ENCODE peak calls at places on chromosomes 16 and 17, in eight cellular contexts. One of them, this sample, is unnamed.

GRCh38 chr17:29412780-29413565 is 22.8 kb downstream of the TAOK1 start:
- DNase-seq in mucosa of descending colon: no peak
- DNase-seq in kidney tubule cell: peak; percentile 62
- DNase-seq in activated T-helper 1 cell treated with Interleukin-2 at 50 U/mL for 16 hours: no peak
- DNase-seq in activated CD4-positive, alpha-beta T cell treated with anti-CD3 and anti-CD28 coated beads, Interleukin-2, amount 50 U/mL, for 48 hours: no peak
- DNase-seq in activated CD8-positive, alpha-beta T cell treated with anti-CD3 and anti-CD28 coated beads for 36 hours: no peak
- DNase-seq in NCI-H524: no peak
- DNase-seq in heart left ventricle: no peak
- DNase-seq in this sample: no peak

GRCh38 chr17:16255481-16255901 is 38.5 kb downstream of the PIGL start:
- DNase-seq in kidney tubule cell: no peak
- DNase-seq in activated T-helper 1 cell treated with Interleukin-2 at 50 U/mL for 16 hours: no peak
- DNase-seq in activated CD8-positive, alpha-beta T cell treated with anti-CD3 and anti-CD28 coated beads for 36 hours: no peak
- DNase-seq in heart left ventricle: no peak
- DNase-seq in activated CD4-positive, alpha-beta T cell treated with anti-CD3 and anti-CD28 coated beads, Interleukin-2, amount 50 U/mL, for 48 hours: no peak
- DNase-seq in mucosa of descending colon: peak; percentile 74
- DNase-seq in NCI-H524: no peak
- DNase-seq in this sample: no peak

GRCh38 chr16:81480856-81481821 is 36.5 kb downstream of the CMIP start:
- DNase-seq in activated CD8-positive, alpha-beta T cell treated with anti-CD3 and anti-CD28 coated beads for 36 hours: peak; percentile 59
- DNase-seq in activated CD4-positive, alpha-beta T cell treated with anti-CD3 and anti-CD28 coated beads, Interleukin-2, amount 50 U/mL, for 48 hours: peak; percentile 25
- DNase-seq in mucosa of descending colon: peak; percentile 57
- DNase-seq in heart left ventricle: peak; percentile 80
- DNase-seq in kidney tubule cell: peak; percentile 66
- DNase-seq in activated T-helper 1 cell treated with Interleukin-2 at 50 U/mL for 16 hours: no peak
- DNase-seq in NCI-H524: no peak
- DNase-seq in this sample: no peak

GRCh38 chr16:87369117-87369775 is 14.3 kb downstream of the FBXO31 start:
- DNase-seq in heart left ventricle: peak; percentile 25
- DNase-seq in mucosa of descending colon: no peak
- DNase-seq in activated CD8-positive, alpha-beta T cell treated with anti-CD3 and anti-CD28 coated beads for 36 hours: no peak
- DNase-seq in activated T-helper 1 cell treated with Interleukin-2 at 50 U/mL for 16 hours: no peak
- DNase-seq in kidney tubule cell: no peak
- DNase-seq in activated CD4-positive, alpha-beta T cell treated with anti-CD3 and anti-CD28 coated beads, Interleukin-2, amount 50 U/mL, for 48 hours: no peak
- DNase-seq in NCI-H524: no peak
- DNase-seq in this sample: no peak

GRCh38 chr16:87844374-87844733 is 25.0 kb downstream of the SLC7A5 start:
- DNase-seq in NCI-H524: no peak
- DNase-seq in kidney tubule cell: no peak
- DNase-seq in activated CD8-positive, alpha-beta T cell treated with anti-CD3 and anti-CD28 coated beads for 36 hours: no peak
- DNase-seq in mucosa of descending colon: no peak
- DNase-seq in activated T-helper 1 cell treated with Interleukin-2 at 50 U/mL for 16 hours: no peak
- DNase-seq in heart left ventricle: peak; percentile 79
- DNase-seq in activated CD4-positive, alpha-beta T cell treated with anti-CD3 and anti-CD28 coated beads, Interleukin-2, amount 50 U/mL, for 48 hours: no peak
- DNase-seq in this sample: no peak

GRCh38 chr16:82523786-82524185 is 103.0 kb upstream of the CDH13 start:
- DNase-seq in kidney tubule cell: peak; percentile 82
- DNase-seq in mucosa of descending colon: no peak
- DNase-seq in heart left ventricle: no peak
- DNase-seq in NCI-H524: no peak
- DNase-seq in activated CD4-positive, alpha-beta T cell treated with anti-CD3 and anti-CD28 coated beads, Interleukin-2, amount 50 U/mL, for 48 hours: no peak
- DNase-seq in activated T-helper 1 cell treated with Interleukin-2 at 50 U/mL for 16 hours: no peak
- DNase-seq in activated CD8-positive, alpha-beta T cell treated with anti-CD3 and anti-CD28 coated beads for 36 hours: no peak
- DNase-seq in this sample: no peak

GRCh38 chr17:5584971-5585794 is 874 bp upstream of the NLRP1 start:
- DNase-seq in kidney tubule cell: peak; percentile 96
- DNase-seq in heart left ventricle: no peak
- DNase-seq in NCI-H524: no peak
- DNase-seq in activated T-helper 1 cell treated with Interleukin-2 at 50 U/mL for 16 hours: no peak
- DNase-seq in activated CD8-positive, alpha-beta T cell treated with anti-CD3 and anti-CD28 coated beads for 36 hours: no peak
- DNase-seq in activated CD4-positive, alpha-beta T cell treated with anti-CD3 and anti-CD28 coated beads, Interleukin-2, amount 50 U/mL, for 48 hours: no peak
- DNase-seq in mucosa of descending colon: no peak
- DNase-seq in this sample: no peak

GRCh38 chr16:86044881-86045600 is 146.1 kb downstream of the IRF8 start:
- DNase-seq in NCI-H524: no peak
- DNase-seq in heart left ventricle: no peak
- DNase-seq in activated T-helper 1 cell treated with Interleukin-2 at 50 U/mL for 16 hours: peak; percentile 4
- DNase-seq in activated CD8-positive, alpha-beta T cell treated with anti-CD3 and anti-CD28 coated beads for 36 hours: peak; percentile 86
- DNase-seq in kidney tubule cell: no peak
- DNase-seq in mucosa of descending colon: no peak
- DNase-seq in activated CD4-positive, alpha-beta T cell treated with anti-CD3 and anti-CD28 coated beads, Interleukin-2, amount 50 U/mL, for 48 hours: peak; percentile 40
- DNase-seq in this sample: no peak

GRCh38 chr17:6536566-6537065 is 19.7 kb downstream of the PITPNM3 start:
- DNase-seq in kidney tubule cell: no peak
- DNase-seq in NCI-H524: no peak
- DNase-seq in activated CD8-positive, alpha-beta T cell treated with anti-CD3 and anti-CD28 coated beads for 36 hours: no peak
- DNase-seq in activated T-helper 1 cell treated with Interleukin-2 at 50 U/mL for 16 hours: no peak
- DNase-seq in heart left ventricle: no peak
- DNase-seq in mucosa of descending colon: no peak
- DNase-seq in activated CD4-positive, alpha-beta T cell treated with anti-CD3 and anti-CD28 coated beads, Interleukin-2, amount 50 U/mL, for 48 hours: no peak
- DNase-seq in this sample: no peak

GRCh38 chr17:82873521-82873920 is 33.7 kb upstream of the ZNF750 start:
- DNase-seq in mucosa of descending colon: no peak
- DNase-seq in activated CD4-positive, alpha-beta T cell treated with anti-CD3 and anti-CD28 coated beads, Interleukin-2, amount 50 U/mL, for 48 hours: no peak
- DNase-seq in activated T-helper 1 cell treated with Interleukin-2 at 50 U/mL for 16 hours: no peak
- DNase-seq in heart left ventricle: no peak
- DNase-seq in NCI-H524: no peak
- DNase-seq in kidney tubule cell: no peak
- DNase-seq in activated CD8-positive, alpha-beta T cell treated with anti-CD3 and anti-CD28 coated beads for 36 hours: no peak
- DNase-seq in this sample: no peak